ENCODE peak calls at places on chromosomes 12 and 14, in four cellular contexts. One of them, this sample, is unnamed.

GRCh38 chr14:94592457-94592856 is 11.2 kb downstream of the SERPINA5 start:
- DNase-seq in body of pancreas: no peak
- DNase-seq in neural crest cell: no peak
- DNase-seq in foreskin fibroblast: no peak
- DNase-seq in this sample: no peak

GRCh38 chr12:123268850-123269249 is 2.8 kb downstream of the CDK2AP1 start:
- DNase-seq in foreskin fibroblast: no peak
- DNase-seq in neural crest cell: no peak
- DNase-seq in body of pancreas: no peak
- DNase-seq in this sample: no peak

GRCh38 chr12:18882690-18883089 is 144.8 kb downstream of the CAPZA3 start:
- DNase-seq in neural crest cell: no peak
- DNase-seq in body of pancreas: no peak
- DNase-seq in foreskin fibroblast: no peak
- DNase-seq in this sample: no peak

GRCh38 chr12:94245984-94246383 is 97.6 kb downstream of the PLXNC1 start:
- DNase-seq in neural crest cell: no peak
- DNase-seq in body of pancreas: no peak
- DNase-seq in foreskin fibroblast: no peak
- DNase-seq in this sample: no peak

GRCh38 chr14:23492618-23493272 is 23.2 kb downstream of the NGDN start:
- DNase-seq in body of pancreas: no peak
- DNase-seq in neural crest cell: no peak
- DNase-seq in foreskin fibroblast: no peak
- DNase-seq in this sample: no peak

GRCh38 chr12:13135336-13136178 is 32.1 kb upstream of the GSG1 start:
- DNase-seq in neural crest cell: no peak
- DNase-seq in body of pancreas: peak
- DNase-seq in foreskin fibroblast: peak
- DNase-seq in this sample: peak

GRCh38 chr14:22814945-22815713 is at the start of gene SLC7A7:
- DNase-seq in foreskin fibroblast: no peak
- DNase-seq in body of pancreas: no peak
- DNase-seq in neural crest cell: no peak
- DNase-seq in this sample: no peak

GRCh38 chr12:88908345-88908744 is 328.1 kb upstream of the KITLG start:
- DNase-seq in foreskin fibroblast: no peak
- DNase-seq in body of pancreas: no peak
- DNase-seq in neural crest cell: no peak
- DNase-seq in this sample: no peak

GRCh38 chr12:42510823-42511222 is 78.7 kb downstream of the PRICKLE1 start:
- DNase-seq in body of pancreas: no peak
- DNase-seq in foreskin fibroblast: no peak
- DNase-seq in neural crest cell: no peak
- DNase-seq in this sample: no peak

GRCh38 chr12:64010069-64010686 is 165.7 kb downstream of the SRGAP1 start:
- DNase-seq in neural crest cell: no peak
- DNase-seq in foreskin fibroblast: peak
- DNase-seq in body of pancreas: no peak
- DNase-seq in this sample: no peak

GRCh38 chr12:62256408-62257079 is 3.7 kb upstream of the USP15 start:
- DNase-seq in neural crest cell: no peak
- DNase-seq in body of pancreas: peak
- DNase-seq in foreskin fibroblast: no peak
- DNase-seq in this sample: peak

GRCh38 chr14:68977137-68977740 is 1.9 kb downstream of the ACTN1 start:
- DNase-seq in neural crest cell: no peak
- DNase-seq in body of pancreas: peak
- DNase-seq in foreskin fibroblast: no peak
- DNase-seq in this sample: no peak

GRCh38 chr12:52667509-52667908 is 12.7 kb downstream of the KRT1 start:
- DNase-seq in foreskin fibroblast: no peak
- DNase-seq in neural crest cell: no peak
- DNase-seq in body of pancreas: no peak
- DNase-seq in this sample: no peak

GRCh38 chr14:90996967-90997366 is 63.5 kb downstream of the RPS6KA5 start:
- DNase-seq in body of pancreas: no peak
- DNase-seq in neural crest cell: no peak
- DNase-seq in foreskin fibroblast: no peak
- DNase-seq in this sample: no peak

GRCh38 chr12:10153271-10154144 is 18.4 kb downstream of the OLR1 start:
- DNase-seq in body of pancreas: peak
- DNase-seq in foreskin fibroblast: peak
- DNase-seq in neural crest cell: peak
- DNase-seq in this sample: peak

GRCh38 chr12:12088761-12089160 is 18.0 kb downstream of the BCL2L14 start:
- DNase-seq in foreskin fibroblast: no peak
- DNase-seq in neural crest cell: no peak
- DNase-seq in body of pancreas: no peak
- DNase-seq in this sample: no peak

GRCh38 chr14:53391156-53391555 is 238.0 kb upstream of the DDHD1 start:
- DNase-seq in foreskin fibroblast: peak
- DNase-seq in neural crest cell: no peak
- DNase-seq in body of pancreas: no peak
- DNase-seq in this sample: peak

GRCh38 chr12:70989232-70989631 is 68.7 kb upstream of the PTPRR start:
- DNase-seq in neural crest cell: no peak
- DNase-seq in body of pancreas: no peak
- DNase-seq in foreskin fibroblast: no peak
- DNase-seq in this sample: peak

GRCh38 chr12:34395056-34396005 is 373.0 kb downstream of the ALG10 start:
- DNase-seq in foreskin fibroblast: no peak
- DNase-seq in neural crest cell: no peak
- DNase-seq in body of pancreas: peak
- DNase-seq in this sample: no peak

GRCh38 chr12:88362439-88362838 is 217.8 kb downstream of the KITLG start:
- DNase-seq in foreskin fibroblast: no peak
- DNase-seq in body of pancreas: no peak
- DNase-seq in neural crest cell: no peak
- DNase-seq in this sample: peak

GRCh38 chr12:90098132-90098779 is 389.6 kb upstream of the ATP2B1 start:
- DNase-seq in neural crest cell: no peak
- DNase-seq in body of pancreas: no peak
- DNase-seq in foreskin fibroblast: no peak
- DNase-seq in this sample: no peak

GRCh38 chr14:22887990-22888378 is 5.0 kb downstream of the REM2 start:
- DNase-seq in body of pancreas: no peak
- DNase-seq in foreskin fibroblast: no peak
- DNase-seq in neural crest cell: no peak
- DNase-seq in this sample: no peak

GRCh38 chr12:75579552-75579951 is 68.1 kb upstream of the KRR1 start:
- DNase-seq in body of pancreas: no peak
- DNase-seq in neural crest cell: no peak
- DNase-seq in foreskin fibroblast: no peak
- DNase-seq in this sample: no peak

GRCh38 chr12:91406920-91407341 is 224.3 kb upstream of the DCN start:
- DNase-seq in neural crest cell: no peak
- DNase-seq in foreskin fibroblast: peak
- DNase-seq in body of pancreas: no peak
- DNase-seq in this sample: peak

GRCh38 chr12:95004610-95005009 is 1.1 kb upstream of the NDUFA12 start:
- DNase-seq in neural crest cell: no peak
- DNase-seq in foreskin fibroblast: peak
- DNase-seq in body of pancreas: no peak
- DNase-seq in this sample: no peak

GRCh38 chr12:12872139-12872933 is 19.0 kb upstream of the GPRC5A start:
- DNase-seq in body of pancreas: no peak
- DNase-seq in neural crest cell: no peak
- DNase-seq in foreskin fibroblast: peak
- DNase-seq in this sample: peak

GRCh38 chr12:105555556-105555973 is 225.1 kb downstream of the C12orf75 start:
- DNase-seq in body of pancreas: peak
- DNase-seq in neural crest cell: no peak
- DNase-seq in foreskin fibroblast: no peak
- DNase-seq in this sample: peak

GRCh38 chr12:115485503-115485902 is 792.0 kb downstream of the MED13L start:
- DNase-seq in body of pancreas: no peak
- DNase-seq in neural crest cell: no peak
- DNase-seq in foreskin fibroblast: no peak
- DNase-seq in this sample: no peak

GRCh38 chr14:76917158-76917596 is 91.0 kb downstream of the LRRC74A start:
- DNase-seq in body of pancreas: peak
- DNase-seq in neural crest cell: peak
- DNase-seq in foreskin fibroblast: peak
- DNase-seq in this sample: peak

GRCh38 chr14:92425101-92425500 is 88.5 kb upstream of the RIN3 start:
- DNase-seq in neural crest cell: no peak
- DNase-seq in foreskin fibroblast: peak
- DNase-seq in body of pancreas: no peak
- DNase-seq in this sample: peak

GRCh38 chr12:80763874-80764273 is 47.2 kb downstream of the MYF5 start:
- DNase-seq in neural crest cell: peak
- DNase-seq in foreskin fibroblast: peak
- DNase-seq in body of pancreas: no peak
- DNase-seq in this sample: peak

GRCh38 chr12:121274036-121274763 is 22.3 kb downstream of the CAMKK2 start:
- DNase-seq in body of pancreas: no peak
- DNase-seq in foreskin fibroblast: no peak
- DNase-seq in neural crest cell: no peak
- DNase-seq in this sample: no peak

GRCh38 chr12:69639400-69640016 is 28.8 kb upstream of the LRRC10 start:
- DNase-seq in foreskin fibroblast: peak
- DNase-seq in neural crest cell: peak
- DNase-seq in body of pancreas: peak
- DNase-seq in this sample: peak

GRCh38 chr14:63717704-63718103 is 10.2 kb downstream of the SGPP1 start:
- DNase-seq in body of pancreas: no peak
- DNase-seq in foreskin fibroblast: no peak
- DNase-seq in neural crest cell: no peak
- DNase-seq in this sample: peak

GRCh38 chr14:54854181-54854580 is 48.4 kb downstream of the GCH1 start:
- DNase-seq in foreskin fibroblast: no peak
- DNase-seq in neural crest cell: no peak
- DNase-seq in body of pancreas: no peak
- DNase-seq in this sample: no peak

GRCh38 chr12:70645494-70646317 is 8.5 kb upstream of the PTPRB start:
- DNase-seq in body of pancreas: peak
- DNase-seq in neural crest cell: no peak
- DNase-seq in foreskin fibroblast: peak
- DNase-seq in this sample: peak

GRCh38 chr14:69281450-69282169 is 21.7 kb downstream of the GALNT16 start:
- DNase-seq in neural crest cell: no peak
- DNase-seq in foreskin fibroblast: no peak
- DNase-seq in body of pancreas: no peak
- DNase-seq in this sample: no peak

GRCh38 chr12:107057071-107057834 is 36.1 kb downstream of the CRY1 start:
- DNase-seq in foreskin fibroblast: no peak
- DNase-seq in body of pancreas: no peak
- DNase-seq in neural crest cell: no peak
- DNase-seq in this sample: no peak
- TF ChIP-seq CTCF in foreskin fibroblast: no peak
- TF ChIP-seq CTCF in body of pancreas: no peak
- TF ChIP-seq CTCF in neural crest cell: no peak
- TF ChIP-seq CTCF in this sample: no peak

GRCh38 chr12:55743131-55743921 is 404 bp downstream of the GDF11 start:
- DNase-seq in body of pancreas: peak
- DNase-seq in foreskin fibroblast: peak
- DNase-seq in neural crest cell: no peak
- DNase-seq in this sample: peak
- TF ChIP-seq CTCF in body of pancreas: no peak
- TF ChIP-seq CTCF in foreskin fibroblast: no peak
- TF ChIP-seq CTCF in neural crest cell: no peak
- TF ChIP-seq CTCF in this sample: no peak

DNA sequence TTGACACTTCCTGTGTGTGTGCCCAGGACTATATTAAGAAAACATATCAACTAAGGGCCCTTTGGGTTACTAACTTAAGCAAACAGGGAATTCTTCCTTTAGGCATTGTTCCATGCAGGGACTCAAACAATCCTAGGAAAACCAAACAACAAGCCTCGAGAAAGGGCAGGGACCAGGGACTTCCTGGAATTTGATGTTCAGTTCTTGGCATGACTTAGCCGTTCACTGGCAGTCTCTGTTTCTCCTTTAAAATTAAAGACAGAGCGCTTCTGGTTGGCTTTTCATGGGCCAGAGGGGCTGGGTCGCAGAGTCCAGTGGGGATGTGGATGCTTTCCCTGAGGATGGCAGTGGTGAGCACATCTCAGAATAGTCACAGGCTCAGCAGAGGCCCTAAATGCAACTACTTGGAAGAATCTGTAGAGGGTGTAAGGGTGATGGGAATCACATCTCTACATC is 35.2 kb downstream of the RNFT2 start:
- DNase-seq in foreskin fibroblast: no peak
- DNase-seq in neural crest cell: no peak
- DNase-seq in body of pancreas: no peak
- DNase-seq in this sample: peak
- TF ChIP-seq CTCF in foreskin fibroblast: peak
- TF ChIP-seq CTCF in neural crest cell: no peak
- TF ChIP-seq CTCF in body of pancreas: no peak
- TF ChIP-seq CTCF in this sample: no peak

GRCh38 chr12:7716391-7716790 is 5.2 kb downstream of the DPPA3 start:
- DNase-seq in foreskin fibroblast: no peak
- DNase-seq in body of pancreas: no peak
- DNase-seq in neural crest cell: no peak
- DNase-seq in this sample: peak
- TF ChIP-seq CTCF in foreskin fibroblast: no peak
- TF ChIP-seq CTCF in body of pancreas: peak
- TF ChIP-seq CTCF in neural crest cell: no peak
- TF ChIP-seq CTCF in this sample: no peak

GRCh38 chr14:100072783-100073346 is 7.6 kb downstream of the EVL start:
- DNase-seq in foreskin fibroblast: no peak
- DNase-seq in body of pancreas: no peak
- DNase-seq in neural crest cell: no peak
- DNase-seq in this sample: peak
- TF ChIP-seq CTCF in foreskin fibroblast: no peak
- TF ChIP-seq CTCF in body of pancreas: peak
- TF ChIP-seq CTCF in neural crest cell: no peak
- TF ChIP-seq CTCF in this sample: peak